ENCODE peak calls at places on chromosomes 3 and 15, in seven cellular contexts. One of them, this sample, is unnamed.

GRCh38 chr3:153028336-153028735 is 133.7 kb upstream of the RAP2B start:
- DNase-seq in psoas muscle: no peak
- DNase-seq in heart left ventricle: no peak
- DNase-seq in aorta: no peak
- DNase-seq in neural progenitor cell: no peak
- DNase-seq in right cardiac atrium: no peak
- DNase-seq in cardiac muscle cell: no peak
- DNase-seq in this sample: no peak

GRCh38 chr15:77139312-77139711 is 68.4 kb upstream of the TSPAN3 start:
- DNase-seq in psoas muscle: no peak
- DNase-seq in cardiac muscle cell: no peak
- DNase-seq in neural progenitor cell: no peak
- DNase-seq in heart left ventricle: no peak
- DNase-seq in aorta: no peak
- DNase-seq in right cardiac atrium: no peak
- DNase-seq in this sample: no peak

GRCh38 chr15:50418041-50418583 is 6.1 kb upstream of the USP8 start:
- DNase-seq in cardiac muscle cell: no peak
- DNase-seq in heart left ventricle: no peak
- DNase-seq in psoas muscle: no peak
- DNase-seq in aorta: no peak
- DNase-seq in neural progenitor cell: no peak
- DNase-seq in right cardiac atrium: no peak
- DNase-seq in this sample: no peak

GRCh38 chr15:99592135-99592845 is 26.5 kb downstream of the MEF2A start:
- DNase-seq in neural progenitor cell: no peak
- DNase-seq in aorta: no peak
- DNase-seq in heart left ventricle: no peak
- DNase-seq in psoas muscle: no peak
- DNase-seq in right cardiac atrium: no peak
- DNase-seq in cardiac muscle cell: no peak
- DNase-seq in this sample: no peak

GRCh38 chr3:10377148-10377725 is 56.3 kb upstream of the SEC13 start:
- DNase-seq in psoas muscle: peak; percentile 38
- DNase-seq in right cardiac atrium: peak; percentile 72
- DNase-seq in heart left ventricle: peak; percentile 60
- DNase-seq in cardiac muscle cell: peak; percentile 64
- DNase-seq in aorta: no peak
- DNase-seq in neural progenitor cell: no peak
- DNase-seq in this sample: no peak

GRCh38 chr15:85394552-85395333 is 14.3 kb downstream of the AKAP13 start:
- DNase-seq in right cardiac atrium: no peak
- DNase-seq in psoas muscle: no peak
- DNase-seq in aorta: no peak
- DNase-seq in heart left ventricle: no peak
- DNase-seq in neural progenitor cell: no peak
- DNase-seq in cardiac muscle cell: no peak
- DNase-seq in this sample: no peak

GRCh38 chr15:29457729-29458128 is 188.1 kb upstream of the NSMCE3 start:
- DNase-seq in neural progenitor cell: no peak
- DNase-seq in right cardiac atrium: no peak
- DNase-seq in heart left ventricle: no peak
- DNase-seq in aorta: no peak
- DNase-seq in psoas muscle: no peak
- DNase-seq in cardiac muscle cell: no peak
- DNase-seq in this sample: no peak

GRCh38 chr3:112585782-112586181 is 23.9 kb downstream of the SLC35A5 start:
- DNase-seq in psoas muscle: no peak
- DNase-seq in cardiac muscle cell: no peak
- DNase-seq in neural progenitor cell: no peak
- DNase-seq in aorta: no peak
- DNase-seq in heart left ventricle: no peak
- DNase-seq in right cardiac atrium: no peak
- DNase-seq in this sample: no peak

GRCh38 chr3:128845119-128845518 is 34.3 kb upstream of the ACAD9 start:
- DNase-seq in aorta: no peak
- DNase-seq in right cardiac atrium: no peak
- DNase-seq in neural progenitor cell: peak; percentile 47
- DNase-seq in cardiac muscle cell: peak; percentile 17
- DNase-seq in heart left ventricle: no peak
- DNase-seq in psoas muscle: no peak
- DNase-seq in this sample: no peak

GRCh38 chr3:174869448-174869847 is 10.3 kb downstream of the NAALADL2 start:
- DNase-seq in heart left ventricle: no peak
- DNase-seq in neural progenitor cell: no peak
- DNase-seq in cardiac muscle cell: no peak
- DNase-seq in psoas muscle: no peak
- DNase-seq in aorta: no peak
- DNase-seq in right cardiac atrium: no peak
- DNase-seq in this sample: no peak

GRCh38 chr3:71673486-71673885 is 51.7 kb downstream of the EIF4E3 start:
- DNase-seq in aorta: no peak
- DNase-seq in right cardiac atrium: no peak
- DNase-seq in neural progenitor cell: no peak
- DNase-seq in cardiac muscle cell: no peak
- DNase-seq in heart left ventricle: no peak
- DNase-seq in psoas muscle: no peak
- DNase-seq in this sample: no peak

GRCh38 chr15:79218588-79219200 is 63.8 kb upstream of the ANKRD34C start:
- DNase-seq in psoas muscle: no peak
- DNase-seq in neural progenitor cell: no peak
- DNase-seq in aorta: no peak
- DNase-seq in right cardiac atrium: no peak
- DNase-seq in cardiac muscle cell: peak; percentile 18
- DNase-seq in heart left ventricle: peak; percentile 32
- DNase-seq in this sample: no peak

GRCh38 chr3:172362583-172362982 is 85.7 kb downstream of the GHSR start:
- DNase-seq in right cardiac atrium: no peak
- DNase-seq in neural progenitor cell: no peak
- DNase-seq in cardiac muscle cell: no peak
- DNase-seq in heart left ventricle: no peak
- DNase-seq in aorta: no peak
- DNase-seq in psoas muscle: no peak
- DNase-seq in this sample: no peak

GRCh38 chr3:23960649-23961048 is 15.6 kb downstream of the NR1D2 start:
- DNase-seq in cardiac muscle cell: no peak
- DNase-seq in aorta: no peak
- DNase-seq in neural progenitor cell: no peak
- DNase-seq in psoas muscle: no peak
- DNase-seq in right cardiac atrium: no peak
- DNase-seq in heart left ventricle: no peak
- DNase-seq in this sample: no peak

GRCh38 chr3:111758642-111759041 is 100.4 kb upstream of the PHLDB2 start:
- DNase-seq in psoas muscle: no peak
- DNase-seq in right cardiac atrium: no peak
- DNase-seq in cardiac muscle cell: no peak
- DNase-seq in neural progenitor cell: no peak
- DNase-seq in aorta: no peak
- DNase-seq in heart left ventricle: no peak
- DNase-seq in this sample: no peak

DNA sequence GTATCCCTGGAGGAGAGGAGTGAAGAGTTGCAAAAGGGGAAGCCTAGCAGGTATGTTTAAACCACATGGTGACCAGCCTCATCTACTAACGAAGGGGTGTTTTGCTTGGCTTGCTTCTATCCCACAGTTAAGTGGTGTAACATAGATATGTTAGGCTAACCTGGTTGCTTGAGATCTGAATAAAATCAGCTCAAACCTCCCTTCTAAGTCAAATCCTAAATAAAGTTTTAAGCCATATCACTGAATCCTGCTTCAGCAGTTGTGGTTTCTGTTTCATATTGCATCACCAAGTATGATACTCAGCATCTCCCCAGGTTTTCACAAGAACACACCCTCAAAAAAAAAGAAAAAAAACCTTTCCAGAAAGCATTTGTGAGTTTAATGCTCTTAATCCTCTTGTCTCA is 880.2 kb downstream of the ROBO1 start:
- DNase-seq in neural progenitor cell: no peak
- DNase-seq in heart left ventricle: no peak
- DNase-seq in psoas muscle: no peak
- DNase-seq in right cardiac atrium: no peak
- DNase-seq in cardiac muscle cell: no peak
- DNase-seq in aorta: no peak
- DNase-seq in this sample: no peak
- H3K27ac ChIP-seq in neural progenitor cell: peak overlapping the region; percentile 34
- H3K27ac ChIP-seq in heart left ventricle: no peak overlapping the region
- H3K27ac ChIP-seq in psoas muscle: no peak overlapping the region
- H3K27ac ChIP-seq in right cardiac atrium: no peak overlapping the region
- H3K27ac ChIP-seq in cardiac muscle cell: no peak overlapping the region
- H3K27ac ChIP-seq in aorta: no peak overlapping the region
- H3K27ac ChIP-seq in this sample: no peak overlapping the region

GRCh38 chr3:196650740-196651311 is 11.3 kb downstream of the NRROS start:
- DNase-seq in heart left ventricle: no peak
- DNase-seq in psoas muscle: no peak
- DNase-seq in cardiac muscle cell: no peak
- DNase-seq in aorta: peak; percentile 75
- DNase-seq in neural progenitor cell: no peak
- DNase-seq in right cardiac atrium: peak; percentile 74
- DNase-seq in this sample: no peak
- H3K27ac ChIP-seq in heart left ventricle: no peak overlapping the region
- H3K27ac ChIP-seq in psoas muscle: no peak overlapping the region
- H3K27ac ChIP-seq in cardiac muscle cell: no peak overlapping the region
- H3K27ac ChIP-seq in aorta: no peak overlapping the region
- H3K27ac ChIP-seq in neural progenitor cell: no peak overlapping the region
- H3K27ac ChIP-seq in right cardiac atrium: no peak overlapping the region
- H3K27ac ChIP-seq in this sample: no peak overlapping the region

GRCh38 chr3:102715030-102715697 is 280.3 kb downstream of the ZPLD1 start:
- DNase-seq in right cardiac atrium: no peak
- DNase-seq in psoas muscle: no peak
- DNase-seq in heart left ventricle: no peak
- DNase-seq in aorta: no peak
- DNase-seq in neural progenitor cell: no peak
- DNase-seq in cardiac muscle cell: no peak
- DNase-seq in this sample: no peak

GRCh38 chr3:102718651-102719050 is 283.8 kb downstream of the ZPLD1 start:
- DNase-seq in neural progenitor cell: no peak
- DNase-seq in cardiac muscle cell: no peak
- DNase-seq in right cardiac atrium: no peak
- DNase-seq in psoas muscle: no peak
- DNase-seq in aorta: no peak
- DNase-seq in heart left ventricle: no peak
- DNase-seq in this sample: no peak

GRCh38 chr3:102712896-102713295 is 278.1 kb downstream of the ZPLD1 start:
- DNase-seq in neural progenitor cell: no peak
- DNase-seq in right cardiac atrium: no peak
- DNase-seq in heart left ventricle: no peak
- DNase-seq in aorta: no peak
- DNase-seq in psoas muscle: no peak
- DNase-seq in cardiac muscle cell: no peak
- DNase-seq in this sample: no peak

DNA sequence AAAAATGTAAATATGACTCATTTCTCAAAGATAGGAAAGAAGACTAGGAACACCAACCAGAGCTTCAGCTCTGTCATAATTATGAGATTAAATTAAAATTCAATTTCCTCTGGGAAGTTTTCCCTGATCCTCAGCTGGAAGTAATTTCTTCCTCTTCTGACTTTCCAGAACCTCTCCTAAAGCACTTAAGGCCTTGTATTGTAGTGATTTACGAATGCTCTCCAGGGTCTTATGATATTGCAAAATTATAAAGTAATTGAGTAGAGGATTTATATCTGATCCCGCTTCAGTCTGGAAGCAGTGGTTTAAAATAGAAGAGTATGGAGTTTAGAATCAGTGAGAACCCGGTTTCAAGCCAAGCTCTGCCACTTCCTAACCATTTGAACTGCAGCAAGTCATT is 279.8 kb downstream of the ZPLD1 start:
- DNase-seq in neural progenitor cell: no peak
- DNase-seq in right cardiac atrium: no peak
- DNase-seq in aorta: no peak
- DNase-seq in heart left ventricle: no peak
- DNase-seq in cardiac muscle cell: no peak
- DNase-seq in psoas muscle: no peak
- DNase-seq in this sample: no peak
- H3K27ac ChIP-seq in neural progenitor cell: no peak overlapping the region
- H3K27ac ChIP-seq in right cardiac atrium: no peak overlapping the region
- H3K27ac ChIP-seq in aorta: no peak overlapping the region
- H3K27ac ChIP-seq in heart left ventricle: no peak overlapping the region
- H3K27ac ChIP-seq in cardiac muscle cell: no peak overlapping the region
- H3K27ac ChIP-seq in psoas muscle: no peak overlapping the region
- H3K27ac ChIP-seq in this sample: no peak overlapping the region

GRCh38 chr15:44064706-44065105 is 130.4 kb downstream of the FRMD5 start:
- DNase-seq in aorta: no peak
- DNase-seq in right cardiac atrium: no peak
- DNase-seq in psoas muscle: no peak
- DNase-seq in heart left ventricle: no peak
- DNase-seq in neural progenitor cell: no peak
- DNase-seq in cardiac muscle cell: no peak
- DNase-seq in this sample: no peak
- H3K27ac ChIP-seq in aorta: no peak overlapping the region
- H3K27ac ChIP-seq in right cardiac atrium: no peak overlapping the region
- H3K27ac ChIP-seq in psoas muscle: no peak overlapping the region
- H3K27ac ChIP-seq in heart left ventricle: no peak overlapping the region
- H3K27ac ChIP-seq in neural progenitor cell: no peak overlapping the region
- H3K27ac ChIP-seq in cardiac muscle cell: no peak overlapping the region
- H3K27ac ChIP-seq in this sample: no peak overlapping the region

GRCh38 chr15:52439470-52439869 is 89.2 kb downstream of the MYO5A start:
- DNase-seq in heart left ventricle: no peak
- DNase-seq in psoas muscle: no peak
- DNase-seq in neural progenitor cell: no peak
- DNase-seq in right cardiac atrium: no peak
- DNase-seq in aorta: no peak
- DNase-seq in cardiac muscle cell: no peak
- DNase-seq in this sample: no peak
- H3K27ac ChIP-seq in heart left ventricle: no peak overlapping the region
- H3K27ac ChIP-seq in psoas muscle: peak overlapping the region; percentile 73
- H3K27ac ChIP-seq in neural progenitor cell: no peak overlapping the region
- H3K27ac ChIP-seq in right cardiac atrium: no peak overlapping the region
- H3K27ac ChIP-seq in aorta: no peak overlapping the region
- H3K27ac ChIP-seq in cardiac muscle cell: no peak overlapping the region
- H3K27ac ChIP-seq in this sample: peak overlapping the region; percentile 19

GRCh38 chr15:67948215-67948614 is 105.9 kb upstream of the PIAS1 start:
- DNase-seq in right cardiac atrium: no peak
- DNase-seq in psoas muscle: no peak
- DNase-seq in aorta: no peak
- DNase-seq in neural progenitor cell: no peak
- DNase-seq in heart left ventricle: no peak
- DNase-seq in cardiac muscle cell: no peak
- DNase-seq in this sample: no peak

GRCh38 chr15:67945951-67946700 is 106.3 kb upstream of the RNU6-1 start:
- DNase-seq in psoas muscle: no peak
- DNase-seq in neural progenitor cell: peak; percentile 64
- DNase-seq in aorta: no peak
- DNase-seq in right cardiac atrium: no peak
- DNase-seq in cardiac muscle cell: peak; percentile 34
- DNase-seq in heart left ventricle: peak; percentile 46
- DNase-seq in this sample: no peak

GRCh38 chr15:67946701-67947100 is 106.9 kb upstream of the RNU6-1 start:
- DNase-seq in neural progenitor cell: no peak
- DNase-seq in cardiac muscle cell: no peak
- DNase-seq in right cardiac atrium: no peak
- DNase-seq in psoas muscle: no peak
- DNase-seq in heart left ventricle: no peak
- DNase-seq in aorta: no peak
- DNase-seq in this sample: no peak

GRCh38 chr15:67945131-67945530 is 105.3 kb upstream of the RNU6-1 start:
- DNase-seq in heart left ventricle: no peak
- DNase-seq in aorta: no peak
- DNase-seq in neural progenitor cell: no peak
- DNase-seq in right cardiac atrium: no peak
- DNase-seq in cardiac muscle cell: no peak
- DNase-seq in psoas muscle: no peak
- DNase-seq in this sample: no peak

GRCh38 chr15:67947254-67948039 is 106.7 kb upstream of the PIAS1 start:
- DNase-seq in cardiac muscle cell: no peak
- DNase-seq in neural progenitor cell: no peak
- DNase-seq in heart left ventricle: no peak
- DNase-seq in right cardiac atrium: no peak
- DNase-seq in psoas muscle: no peak
- DNase-seq in aorta: no peak
- DNase-seq in this sample: no peak
- H3K27ac ChIP-seq in cardiac muscle cell: no peak overlapping the region
- H3K27ac ChIP-seq in neural progenitor cell: no peak overlapping the region
- H3K27ac ChIP-seq in heart left ventricle: no peak overlapping the region
- H3K27ac ChIP-seq in right cardiac atrium: no peak overlapping the region
- H3K27ac ChIP-seq in psoas muscle: no peak overlapping the region
- H3K27ac ChIP-seq in aorta: no peak overlapping the region
- H3K27ac ChIP-seq in this sample: no peak overlapping the region